ENCODE peak calls at places on chromosomes 3 and 15, in five cellular contexts. N is amniotic stem cell, D is germinal center, O is C1 segment of cervical spinal cord, R is progenitor cell of endocrine pancreas. F is an unnamed sample.

GRCh38 chr3:39180546-39181346 is 11.6 kb downstream of the XIRP1 start:
- DNase-seq in N (peak; percentile 46), D (peak; percentile 94), O (no peak), R (peak; percentile 81), F (peak; percentile 90)

GRCh38 chr3:66473637-66474036 is 27.2 kb downstream of the LRIG1 start:
- DNase-seq in N (no peak), D (no peak), O (no peak), R (no peak), F (no peak)

GRCh38 chr15:88701561-88702095 is 62.8 kb downstream of the ISG20 start:
- DNase-seq in N (no peak), D (peak; percentile 36), O (no peak), R (no peak), F (no peak)

GRCh38 chr3:99505646-99506269 is 132.6 kb upstream of the COL8A1 start:
- DNase-seq in N (peak; percentile 70), D (no peak), O (no peak), R (no peak), F (no peak)

GRCh38 chr3:132870596-132870995 is 148.4 kb upstream of the NPHP3 start:
- DNase-seq in N (no peak), D (no peak), O (no peak), R (no peak), F (no peak)

GRCh38 chr3:195226445-195226844 is 44.5 kb downstream of the XXYLT1 start:
- DNase-seq in N (no peak), D (no peak), O (no peak), R (no peak), F (no peak)

GRCh38 chr3:125076464-125076863 is 20.7 kb upstream of the HEG1 start:
- DNase-seq in N (no peak), D (no peak), O (no peak), R (no peak), F (no peak)

GRCh38 chr3:105970283-105970682 is 101.5 kb upstream of the CBLB start:
- DNase-seq in N (no peak), D (no peak), O (no peak), R (no peak), F (no peak)

GRCh38 chr3:16741103-16741758 is 136.0 kb upstream of the DAZL start:
- DNase-seq in N (no peak), D (no peak), O (no peak), R (no peak), F (no peak)

GRCh38 chr3:89223188-89223587 is 115.8 kb downstream of the EPHA3 start:
- DNase-seq in N (no peak), D (no peak), O (no peak), R (no peak), F (no peak)

GRCh38 chr3:192005989-192006388 is 545.0 kb downstream of the PYDC2 start:
- DNase-seq in N (no peak), D (no peak), O (no peak), R (no peak), F (no peak)

GRCh38 chr3:193016437-193016887 is 98.8 kb upstream of the MB21D2 start:
- DNase-seq in N (no peak), D (no peak), O (no peak), R (no peak), F (no peak)

GRCh38 chr3:48928679-48929078 is 10.0 kb downstream of the ARIH2 start:
- DNase-seq in N (no peak), D (no peak), O (no peak), R (no peak), F (no peak)

GRCh38 chr3:13787533-13787932 is 92.3 kb downstream of the WNT7A start:
- DNase-seq in N (no peak), D (no peak), O (no peak), R (no peak), F (no peak)

GRCh38 chr15:92882697-92883642 is 17.2 kb upstream of the CHD2 start:
- DNase-seq in N (no peak), D (peak; percentile 46), O (no peak), R (peak; percentile 30), F (no peak)

GRCh38 chr3:5731100-5731499 is 543.6 kb downstream of the EDEM1 start:
- DNase-seq in N (no peak), D (no peak), O (no peak), R (no peak), F (no peak)

GRCh38 chr3:135650309-135650708 is 315.2 kb upstream of the PPP2R3A start:
- DNase-seq in N (no peak), D (no peak), O (no peak), R (no peak), F (no peak)

GRCh38 chr3:123859177-123859576 is 25.0 kb downstream of the MYLK start:
- DNase-seq in N (no peak), D (no peak), O (no peak), R (no peak), F (no peak)

GRCh38 chr3:193342551-193342950 is 36.0 kb downstream of the ATP13A5 start:
- DNase-seq in N (no peak), D (no peak), O (no peak), R (no peak), F (no peak)

GRCh38 chr3:115245437-115245836 is 98.3 kb upstream of the ZBTB20 start:
- DNase-seq in N (peak; percentile 72), D (no peak), O (no peak), R (no peak), F (no peak)